ENCODE peak calls at places on chromosomes 11 and 22, in four cellular contexts. Y, K, B and C are unnamed samples.

GRCh38 chr11:83773950-83774880 is 488.0 kb upstream of the CCDC90B start:
- DNase-seq in Y (no peak), B (no peak), K (no peak), C (no peak)

GRCh38 chr22:31537019-31537535 is 40.7 kb downstream of the SFI1 start:
- DNase-seq in B (no peak), K (no peak), Y (no peak), C (no peak)

GRCh38 chr11:69912911-69913451 is 93.8 kb upstream of the FGF3 start:
- DNase-seq in B (peak), Y (peak), K (no peak), C (no peak)

GRCh38 chr11:104015649-104016415 is 20.6 kb upstream of the DDI1 start:
- DNase-seq in Y (no peak), B (no peak), K (no peak), C (no peak)

GRCh38 chr11:18501629-18502028 is 25.1 kb downstream of the TSG101 start:
- DNase-seq in B (no peak), Y (no peak), K (no peak), C (no peak)

GRCh38 chr11:95296621-95297025 is 65.6 kb upstream of the SESN3 start:
- DNase-seq in Y (no peak), B (no peak), K (no peak), C (no peak)

GRCh38 chr11:2878782-2879181 is 6.8 kb downstream of the CDKN1C start:
- DNase-seq in Y (no peak), K (no peak), B (no peak), C (no peak)

GRCh38 chr11:120780239-120780638 is 243.7 kb upstream of the TBCEL start:
- DNase-seq in B (no peak), K (no peak), Y (no peak), C (no peak)

GRCh38 chr11:48101958-48102357 is 114.7 kb upstream of the OR4B1 start:
- DNase-seq in B (no peak), Y (no peak), K (no peak), C (no peak)

GRCh38 chr22:47310601-47311000 is 548.2 kb downstream of the TBC1D22A start:
- DNase-seq in Y (no peak), B (no peak), K (no peak), C (no peak)

GRCh38 chr11:99631618-99632017 is 610.9 kb downstream of the CNTN5 start:
- DNase-seq in B (no peak), Y (no peak), K (no peak), C (no peak)

GRCh38 chr22:37161442-37161841 is 11.7 kb upstream of the IL2RB start:
- DNase-seq in B (no peak), Y (no peak), K (no peak), C (no peak)

GRCh38 chr11:4704054-4704789 is at the start of gene MMP26:
- DNase-seq in B (no peak), K (no peak), Y (peak), C (no peak)

GRCh38 chr11:117610045-117610444 is 187.0 kb downstream of the DSCAML1 start:
- DNase-seq in B (no peak), K (peak), Y (no peak), C (no peak)

GRCh38 chr11:61350803-61351202 is 10.9 kb downstream of the CYB561A3 start:
- DNase-seq in B (no peak), K (no peak), Y (no peak), C (no peak)

GRCh38 chr22:43910178-43910695 is 13.4 kb upstream of the PNPLA3 start:
- DNase-seq in Y (no peak), B (no peak), K (no peak), C (no peak)

GRCh38 chr11:74646964-74647363 is 54.6 kb downstream of the POLD3 start:
- DNase-seq in Y (peak), B (peak), K (no peak), C (no peak)

GRCh38 chr11:119365071-119365591 is 16.4 kb downstream of the USP2 start:
- DNase-seq in Y (no peak), K (no peak), B (no peak), C (no peak)

GRCh38 chr11:102798012-102798746 is at the start of gene MMP1:
- DNase-seq in K (no peak), Y (no peak), B (no peak), C (no peak)

GRCh38 chr11:72655896-72656464 is 18.2 kb downstream of the PDE2A start:
- DNase-seq in K (no peak), Y (no peak), B (no peak), C (no peak)

GRCh38 chr22:46916886-46917625 is 154.6 kb downstream of the TBC1D22A start:
- DNase-seq in K (no peak), Y (no peak), B (peak), C (peak)

GRCh38 chr22:19448076-19448607 is 631 bp upstream of the C22orf39 start:
- DNase-seq in K (peak), B (peak), Y (peak), C (no peak)